ENCODE peak calls at places on chromosomes 13 and 19, in eight cellular contexts. C is BE2C; S is activated CD4-positive, alpha-beta T cell treated with anti-CD3 and anti-CD28 coated beads, Interleukin-2, amount 10 ng/mL, durations not matched to agents 7 days and 5 days; B is AG09319; T is stimulated activated CD4-positive, alpha-beta T cell treated with anti-CD3 and anti-CD28 coated beads, Interleukin-15, amount 100 ng/mL, for 24 hours; L is upper lobe of left lung; O is brain microvascular endothelial cell; W is ovary. N is an unnamed sample.

GRCh38 chr13:48533986-48534600 is 1.2 kb upstream of the RCBTB2 start:
- DNase-seq in T (no peak), W (no peak), L (no peak), S (no peak), B (no peak), O (no peak), C (no peak), N (no peak)

GRCh38 chr19:55802281-55802680 is 29.5 kb downstream of the NLRP11 start:
- DNase-seq in B (no peak), S (no peak), C (no peak), W (no peak), O (no peak), T (no peak), L (no peak), N (no peak)

GRCh38 chr19:45752639-45753038 is 16.4 kb downstream of the SIX5 start:
- DNase-seq in B (no peak), S (no peak), L (no peak), W (no peak), C (no peak), O (no peak), T (no peak), N (no peak)

GRCh38 chr13:37460211-37460610 is 138.4 kb downstream of the POSTN start:
- DNase-seq in W (no peak), C (no peak), S (no peak), L (no peak), T (no peak), O (no peak), B (no peak), N (no peak)

GRCh38 chr19:3818479-3818878 is 32.3 kb upstream of the MATK start:
- DNase-seq in T (peak; percentile 69), L (no peak), C (no peak), B (no peak), S (no peak), W (no peak), O (peak; percentile 65), N (peak; percentile 74)

GRCh38 chr19:56120371-56121179 is 520 bp downstream of the ZNF787 start:
- DNase-seq in W (peak; percentile 84), L (peak; percentile 96), S (peak; percentile 72), T (peak; percentile 84), O (peak; percentile 53), B (no peak), C (peak; percentile 84), N (peak; percentile 77)

GRCh38 chr13:111422352-111422751 is 101.9 kb downstream of the TEX29 start:
- DNase-seq in L (no peak), T (no peak), C (no peak), S (no peak), O (no peak), B (no peak), W (no peak), N (no peak)

GRCh38 chr13:42971670-42972355 is 20.2 kb downstream of the EPSTI1 start:
- DNase-seq in O (peak; percentile 71), L (no peak), S (no peak), B (no peak), W (no peak), C (no peak), T (no peak), N (no peak)

GRCh38 chr19:49133621-49134454 is 14.5 kb downstream of the PPFIA3 start:
- DNase-seq in T (peak; percentile 68), O (peak; percentile 33), C (no peak), L (peak; percentile 96), B (no peak), S (peak; percentile 49), W (peak; percentile 89), N (no peak)

GRCh38 chr19:35641515-35642151 is at the start of gene ETV2:
- DNase-seq in W (peak; percentile 61), O (peak; percentile 40), T (peak; percentile 58), L (peak; percentile 70), S (peak; percentile 47), C (peak; percentile 52), B (no peak), N (no peak)

GRCh38 chr19:17863520-17864182 is 3.9 kb downstream of the RPL18A start:
- DNase-seq in S (no peak), T (peak; percentile 15), B (no peak), O (no peak), L (no peak), W (no peak), C (no peak), N (no peak)

GRCh38 chr13:33411312-33411711 is 125.8 kb upstream of the STARD13 start:
- DNase-seq in W (no peak), L (no peak), O (no peak), T (no peak), C (no peak), B (no peak), S (no peak), N (no peak)

GRCh38 chr19:12994701-12995595 is at the start of gene NFIX:
- DNase-seq in W (peak; percentile 82), O (no peak), B (no peak), T (peak; percentile 75), C (peak; percentile 65), L (peak; percentile 95), S (peak; percentile 69), N (no peak)

GRCh38 chr13:29435125-29435911 is 160.2 kb downstream of the SLC7A1 start:
- DNase-seq in O (peak; percentile 66), S (no peak), W (no peak), B (peak; percentile 34), L (no peak), T (no peak), C (peak; percentile 46), N (peak; percentile 62)

GRCh38 chr19:3343619-3344502 is 22.5 kb upstream of the NFIC start:
- DNase-seq in B (peak; percentile 67), S (peak; percentile 28), W (peak; percentile 82), O (peak; percentile 65), C (peak; percentile 89), T (peak; percentile 67), L (peak; percentile 86), N (peak; percentile 88)

GRCh38 chr13:110330491-110331001 is 23.5 kb downstream of the COL4A2 start:
- DNase-seq in T (no peak), B (no peak), W (no peak), S (no peak), L (peak; percentile 68), O (peak; percentile 66), C (no peak), N (no peak)

GRCh38 chr13:112063309-112063626 is 3.7 kb upstream of the SOX1 start:
- DNase-seq in O (no peak), L (no peak), W (no peak), C (no peak), T (no peak), B (no peak), S (no peak), N (no peak)

GRCh38 chr19:29687897-29688728 is 22.9 kb downstream of the PLEKHF1 start:
- DNase-seq in O (peak; percentile 51), B (no peak), C (no peak), W (no peak), S (no peak), L (no peak), T (no peak), N (peak; percentile 31)

GRCh38 chr13:49386664-49387063 is 57.2 kb downstream of the CAB39L start:
- DNase-seq in S (no peak), W (no peak), B (no peak), O (no peak), C (no peak), L (no peak), T (no peak), N (no peak)

GRCh38 chr13:36163303-36163702 is 32.1 kb upstream of the DCLK1 start:
- DNase-seq in O (no peak), L (no peak), S (no peak), T (no peak), B (no peak), C (no peak), W (no peak), N (no peak)

GRCh38 chr19:55447421-55448174 is 4.5 kb upstream of the SHISA7 start:
- DNase-seq in W (no peak), O (no peak), L (no peak), T (no peak), S (no peak), B (no peak), C (peak; percentile 67), N (peak; percentile 67)

GRCh38 chr13:40933508-40933907 is 85.6 kb downstream of the ELF1 start:
- DNase-seq in S (no peak), W (no peak), L (no peak), B (no peak), C (no peak), O (no peak), T (no peak), N (no peak)